ENCODE peak calls at places on chromosomes 1 and 21, in eight cellular contexts. P, M, R, E, I, K, H and T are unnamed samples.
A peak's percentile ranks its signal among the peaks of the same experiment; 100 is the strongest.

GRCh38 chr21:35475006-35475405 is 425.9 kb upstream of the RUNX1 start:
- DNase-seq in P (no peak), M (no peak), R (no peak), E (no peak), I (peak; percentile 51), K (no peak), H (no peak), T (no peak)

GRCh38 chr21:46139686-46140085 is 15.7 kb downstream of the FTCD start:
- DNase-seq in P (no peak), M (no peak), R (no peak), E (no peak), I (no peak), K (no peak), H (no peak), T (no peak)

GRCh38 chr1:206030714-206031113 is 7.0 kb upstream of the CTSE start:
- DNase-seq in P (peak; percentile 43), M (peak; percentile 51), R (peak; percentile 79), E (peak; percentile 51), I (peak; percentile 62), K (peak; percentile 60), H (no peak), T (peak; percentile 27)

GRCh38 chr1:187476671-187477070 is 647.9 kb downstream of the PLA2G4A start:
- DNase-seq in P (no peak), M (no peak), R (no peak), E (no peak), I (peak; percentile 20), K (no peak), H (no peak), T (no peak)

GRCh38 chr1:6962390-6962955 is 177.2 kb downstream of the CAMTA1 start:
- DNase-seq in P (no peak), M (no peak), R (peak; percentile 82), E (peak; percentile 41), I (no peak), K (no peak), H (peak; percentile 73), T (no peak)

GRCh38 chr21:44958471-44959191 is 18.8 kb downstream of the SLX9 start:
- DNase-seq in P (peak; percentile 14), M (peak; percentile 73), R (no peak), E (no peak), I (peak; percentile 67), K (no peak), H (peak; percentile 94), T (no peak)

GRCh38 chr1:216140650-216141547 is 282.3 kb downstream of the USH2A start:
- DNase-seq in P (no peak), M (no peak), R (no peak), E (no peak), I (peak; percentile 34), K (peak; percentile 85), H (no peak), T (no peak)

GRCh38 chr1:109786531-109787021 is 22.9 kb upstream of the EPS8L3 start:
- DNase-seq in P (no peak), M (no peak), R (no peak), E (no peak), I (no peak), K (no peak), H (peak; percentile 38), T (no peak)

GRCh38 chr1:94698341-94698740 is 121.8 kb upstream of the SLC44A3 start:
- DNase-seq in P (no peak), M (no peak), R (no peak), E (no peak), I (peak; percentile 54), K (no peak), H (no peak), T (no peak)

GRCh38 chr1:24709748-24710416 is 35.4 kb upstream of the CLIC4 start:
- DNase-seq in P (no peak), M (no peak), R (no peak), E (no peak), I (no peak), K (no peak), H (no peak), T (no peak)

GRCh38 chr1:119590377-119590776 is 57.7 kb downstream of the ZNF697 start:
- DNase-seq in P (no peak), M (no peak), R (no peak), E (no peak), I (no peak), K (no peak), H (no peak), T (no peak)

GRCh38 chr1:67761054-67761453 is 72.2 kb downstream of the GNG12 start:
- DNase-seq in P (no peak), M (no peak), R (no peak), E (no peak), I (no peak), K (no peak), H (no peak), T (no peak)

GRCh38 chr1:181010789-181011188 is 11.9 kb downstream of the STX6 start:
- DNase-seq in P (no peak), M (peak; percentile 64), R (no peak), E (no peak), I (peak; percentile 68), K (no peak), H (no peak), T (no peak)

GRCh38 chr1:169468982-169469381 is 16.8 kb downstream of the SLC19A2 start:
- DNase-seq in P (no peak), M (no peak), R (no peak), E (no peak), I (peak; percentile 12), K (no peak), H (no peak), T (no peak)

GRCh38 chr1:98340511-98340910 is 321.0 kb upstream of the SNX7 start:
- DNase-seq in P (no peak), M (no peak), R (no peak), E (no peak), I (peak; percentile 80), K (no peak), H (no peak), T (no peak)

GRCh38 chr1:35835398-35835797 is 27.6 kb downstream of the AGO4 start:
- DNase-seq in P (no peak), M (no peak), R (no peak), E (no peak), I (no peak), K (no peak), H (no peak), T (no peak)

GRCh38 chr1:44423706-44424546 is 18.9 kb downstream of the RNF220 start:
- DNase-seq in P (peak; percentile 41), M (peak; percentile 70), R (no peak), E (no peak), I (peak; percentile 35), K (no peak), H (no peak), T (no peak)

GRCh38 chr1:20059847-20060246 is 10.1 kb upstream of the PLA2G5 start:
- DNase-seq in P (no peak), M (no peak), R (no peak), E (no peak), I (no peak), K (no peak), H (no peak), T (no peak)